ENCODE peak calls at places on chromosomes 16 and 17, in six cellular contexts. W, O, E, H, T and B are unnamed samples.

GRCh38 chr16:87897563-87898505 is 28.5 kb upstream of the SLC7A5 start:
- DNase-seq in W (no peak), O (no peak), E (no peak), H (no peak), T (no peak), B (no peak)

GRCh38 chr17:29613856-29614255 is 8.9 kb downstream of the CORO6 start:
- DNase-seq in W (no peak), O (no peak), E (no peak), H (no peak), T (no peak), B (no peak)

GRCh38 chr17:82835766-82836512 is 3.9 kb downstream of the ZNF750 start:
- DNase-seq in W (no peak), O (no peak), E (no peak), H (peak), T (no peak), B (no peak)

GRCh38 chr17:39650121-39650579 is 13.2 kb downstream of the STARD3 start:
- DNase-seq in W (no peak), O (no peak), E (no peak), H (no peak), T (no peak), B (no peak)

GRCh38 chr17:80010283-80010858 is 25.3 kb downstream of the TBC1D16 start:
- DNase-seq in W (no peak), O (no peak), E (no peak), H (no peak), T (no peak), B (no peak)

GRCh38 chr17:79855331-79856124 is 16.3 kb upstream of the CBX4 start:
- DNase-seq in W (no peak), O (no peak), E (no peak), H (no peak), T (no peak), B (no peak)

GRCh38 chr17:29080323-29080722 is 37.4 kb downstream of the PIPOX start:
- DNase-seq in W (no peak), O (no peak), E (no peak), H (no peak), T (no peak), B (no peak)

GRCh38 chr17:17783825-17784598 is 52.8 kb downstream of the SREBF1 start:
- DNase-seq in W (peak), O (no peak), E (no peak), H (no peak), T (no peak), B (peak)

GRCh38 chr16:88782454-88783390 is 2.3 kb downstream of the PIEZO1 start:
- DNase-seq in W (peak), O (no peak), E (no peak), H (peak), T (no peak), B (peak)

GRCh38 chr16:69535123-69536050 is 30.4 kb upstream of the NFAT5 start:
- DNase-seq in W (no peak), O (no peak), E (peak), H (peak), T (no peak), B (peak)

GRCh38 chr16:26957283-26957859 is 109.4 kb upstream of the C16orf82 start:
- DNase-seq in W (no peak), O (no peak), E (no peak), H (no peak), T (no peak), B (no peak)

GRCh38 chr16:89923640-89924297 is 627 bp downstream of the TUBB3 start:
- DNase-seq in W (no peak), O (no peak), E (no peak), H (no peak), T (no peak), B (no peak)

GRCh38 chr17:57245786-57246185 is 10.5 kb upstream of the MSI2 start:
- DNase-seq in W (no peak), O (no peak), E (no peak), H (no peak), T (no peak), B (no peak)

GRCh38 chr16:21599994-21600773 is 807 bp downstream of the METTL9 start:
- DNase-seq in W (no peak), O (no peak), E (no peak), H (peak), T (no peak), B (peak)

GRCh38 chr16:19118938-19119431 is 5.2 kb downstream of the ITPRIPL2 start:
- DNase-seq in W (no peak), O (no peak), E (peak), H (peak), T (no peak), B (peak)

GRCh38 chr16:27127293-27127692 is 60.6 kb downstream of the C16orf82 start:
- DNase-seq in W (no peak), O (no peak), E (peak), H (no peak), T (no peak), B (no peak)

GRCh38 chr17:78946131-78946530 is 20.9 kb upstream of the TIMP2 start:
- DNase-seq in W (no peak), O (no peak), E (no peak), H (no peak), T (no peak), B (no peak)

GRCh38 chr16:75377971-75378386 is 55.3 kb downstream of the CFDP1 start:
- DNase-seq in W (no peak), O (no peak), E (peak), H (peak), T (no peak), B (peak)

GRCh38 chr16:30119428-30119827 is 3.6 kb downstream of the MAPK3 start:
- DNase-seq in W (no peak), O (no peak), E (no peak), H (no peak), T (no peak), B (peak)

GRCh38 chr17:80474231-80474932 is 2.0 kb downstream of the NPTX1 start:
- DNase-seq in W (no peak), O (no peak), E (no peak), H (peak), T (peak), B (peak)

GRCh38 chr17:32518856-32519768 is 32.3 kb downstream of the CDK5R1 start:
- DNase-seq in W (peak), O (no peak), E (peak), H (peak), T (no peak), B (peak)

GRCh38 chr16:14513389-14514107 is 116.5 kb downstream of the PARN start:
- DNase-seq in W (no peak), O (no peak), E (no peak), H (no peak), T (no peak), B (no peak)

GRCh38 chr17:40023590-40024292 is 8.5 kb downstream of the CSF3 start:
- DNase-seq in W (peak), O (no peak), E (no peak), H (no peak), T (no peak), B (peak)

GRCh38 chr16:66476328-66477027 is 49.4 kb downstream of the BEAN1 start:
- DNase-seq in W (no peak), O (no peak), E (no peak), H (no peak), T (no peak), B (no peak)

GRCh38 chr16:24577167-24577566 is 37.8 kb downstream of the RBBP6 start:
- DNase-seq in W (no peak), O (no peak), E (no peak), H (peak), T (no peak), B (peak)

GRCh38 chr17:81651692-81652091 is 4.7 kb downstream of the PDE6G start:
- DNase-seq in W (no peak), O (no peak), E (peak), H (peak), T (no peak), B (peak)

GRCh38 chr17:41894791-41895331 is 23.9 kb downstream of the ACLY start:
- DNase-seq in W (no peak), O (no peak), E (peak), H (peak), T (peak), B (peak)

GRCh38 chr16:77113835-77114234 is 77.2 kb upstream of the MON1B start:
- DNase-seq in W (no peak), O (no peak), E (no peak), H (no peak), T (no peak), B (no peak)

GRCh38 chr16:55843105-55843395 is 10.2 kb upstream of the CES1 start:
- DNase-seq in W (no peak), O (no peak), E (no peak), H (no peak), T (no peak), B (no peak)

GRCh38 chr16:55846598-55847346 is 13.9 kb upstream of the CES1 start:
- DNase-seq in W (no peak), O (no peak), E (no peak), H (no peak), T (no peak), B (no peak)

GRCh38 chr16:55842369-55843104 is 9.6 kb upstream of the CES1 start:
- DNase-seq in W (no peak), O (no peak), E (no peak), H (peak), T (no peak), B (peak)
- TF ChIP-seq CTCF in W (peak), O (peak), E (peak), H (peak), T (peak), B (peak)

GRCh38 chr16:84895016-84895415 is 75.2 kb downstream of the CRISPLD2 start:
- DNase-seq in W (no peak), O (no peak), E (no peak), H (no peak), T (no peak), B (no peak)

GRCh38 chr16:84891149-84891795 is 71.5 kb downstream of the CRISPLD2 start:
- DNase-seq in W (no peak), O (no peak), E (no peak), H (no peak), T (no peak), B (no peak)

GRCh38 chr16:84893849-84894599 is 74.2 kb downstream of the CRISPLD2 start:
- DNase-seq in W (no peak), O (no peak), E (no peak), H (no peak), T (no peak), B (no peak)

GRCh38 chr16:84892097-84892496 is 72.3 kb downstream of the CRISPLD2 start:
- DNase-seq in W (no peak), O (no peak), E (no peak), H (no peak), T (no peak), B (no peak)

GRCh38 chr16:84893467-84893848 is 73.7 kb downstream of the CRISPLD2 start:
- DNase-seq in W (no peak), O (no peak), E (no peak), H (no peak), T (no peak), B (no peak)
- H3K4me3 ChIP-seq in W (no peak), O (no peak), E (no peak), H (no peak), T (no peak), B (no peak)

GRCh38 chr17:50479522-50480141 is 972 bp downstream of the RSAD1 start:
- DNase-seq in W (peak), O (peak), E (no peak), H (peak), T (peak), B (peak)
- TF ChIP-seq CTCF in W (peak), O (peak), E (peak), H (peak), T (peak), B (peak)

GRCh38 chr17:49121696-49122292 is 10.8 kb upstream of the B4GALNT2 start:
- DNase-seq in W (no peak), O (no peak), E (no peak), H (no peak), T (peak), B (no peak)

GRCh38 chr17:49125449-49125848 is 7.1 kb upstream of the B4GALNT2 start:
- DNase-seq in W (no peak), O (no peak), E (no peak), H (no peak), T (no peak), B (no peak)

GRCh38 chr17:49117581-49118230 is 14.9 kb upstream of the B4GALNT2 start:
- DNase-seq in W (no peak), O (no peak), E (no peak), H (peak), T (peak), B (no peak)

GRCh38 chr17:49123061-49123460 is 9.5 kb upstream of the B4GALNT2 start:
- DNase-seq in W (no peak), O (no peak), E (no peak), H (no peak), T (no peak), B (no peak)

DNA sequence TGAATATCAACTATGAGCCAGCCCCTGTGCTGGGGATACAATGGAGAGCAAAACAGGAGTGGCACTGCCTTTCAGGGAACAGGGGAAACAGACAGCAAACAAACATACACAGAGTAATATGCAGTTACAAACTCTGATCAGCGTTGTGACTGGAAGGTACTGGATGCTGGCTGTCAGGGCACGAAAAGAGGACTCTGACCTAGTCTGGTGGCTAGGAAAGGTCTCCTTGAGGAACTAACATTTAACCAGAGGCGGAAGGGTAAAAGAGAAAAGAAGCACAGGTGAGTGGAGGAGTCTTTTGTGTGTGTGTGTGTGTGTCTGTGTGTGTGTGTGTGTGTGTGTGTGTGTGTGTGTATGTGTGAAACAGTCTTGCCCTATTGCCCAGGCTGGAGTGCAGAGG is 12.4 kb upstream of the B4GALNT2 start:
- DNase-seq in W (no peak), O (no peak), E (no peak), H (no peak), T (no peak), B (no peak)
- H3K4me3 ChIP-seq in W (no peak), O (no peak), E (no peak), H (no peak), T (no peak), B (no peak)

GRCh38 chr17:1203111-1203966 is 23.6 kb upstream of the ABR start:
- DNase-seq in W (peak), O (no peak), E (no peak), H (peak), T (no peak), B (peak)
- TF ChIP-seq CTCF in W (no peak), O (no peak), E (peak), H (no peak), T (no peak), B (peak)

GRCh38 chr17:64777413-64778101 is 115.5 kb upstream of the SMURF2 start:
- DNase-seq in W (peak), O (no peak), E (no peak), H (no peak), T (no peak), B (no peak)
- H3K4me3 ChIP-seq in W (peak), O (peak), E (no peak), H (no peak), T (peak), B (no peak)

DNA sequence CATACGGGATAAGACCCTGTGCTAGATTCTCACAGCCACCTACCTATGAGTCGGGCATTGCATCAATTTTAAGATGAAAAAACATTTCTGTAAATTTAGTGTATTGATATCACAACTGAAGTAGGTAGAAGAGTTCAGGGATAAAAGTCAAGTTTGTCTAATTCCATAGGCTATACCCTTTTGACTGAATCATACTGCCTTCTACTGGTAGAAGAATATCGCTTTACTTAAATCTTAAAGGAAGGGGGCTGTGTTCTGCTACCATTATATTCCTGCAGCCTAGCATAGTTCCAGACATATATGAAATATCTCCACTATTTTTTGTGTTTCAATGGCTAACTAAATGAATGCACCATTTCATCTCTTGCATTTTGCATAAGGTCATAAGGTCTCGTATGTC is 1128.6 kb downstream of the CDH8 start:
- DNase-seq in W (no peak), O (no peak), E (no peak), H (no peak), T (no peak), B (no peak)
- TF ChIP-seq CTCF in W (no peak), O (no peak), E (no peak), H (no peak), T (no peak), B (no peak)

GRCh38 chr17:8152112-8152775 is at the start of gene PER1:
- DNase-seq in W (peak), O (peak), E (peak), H (peak), T (peak), B (peak)

GRCh38 chr17:8152981-8153549 is 861 bp upstream of the PER1 start:
- DNase-seq in W (peak), O (no peak), E (no peak), H (no peak), T (no peak), B (no peak)

GRCh38 chr17:8153957-8154607 is 1.9 kb upstream of the PER1 start:
- DNase-seq in W (peak), O (no peak), E (peak), H (peak), T (peak), B (peak)

GRCh38 chr17:8154608-8155152 is 2.5 kb upstream of the PER1 start:
- DNase-seq in W (no peak), O (no peak), E (no peak), H (no peak), T (no peak), B (peak)

DNA sequence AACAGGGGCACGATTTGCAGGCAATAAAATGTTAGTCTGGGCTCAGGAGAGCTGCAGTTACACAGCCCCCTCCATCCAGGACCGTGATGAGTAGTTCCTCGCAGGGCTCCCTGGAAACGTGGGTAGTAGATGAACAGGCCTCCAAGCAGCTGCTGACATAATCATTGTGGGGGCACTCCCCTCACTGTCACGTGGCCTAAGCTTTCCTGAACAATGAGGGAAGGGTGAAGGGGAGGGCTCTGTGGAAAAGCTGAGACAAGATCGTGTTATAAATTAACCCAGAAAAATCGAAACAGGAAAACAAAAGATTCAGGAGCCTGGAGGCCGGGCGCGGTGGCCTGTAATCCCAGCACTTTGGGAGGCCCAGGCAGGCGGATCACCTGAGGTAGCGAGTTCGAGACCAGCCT is 1.3 kb upstream of the PER1 start:
- DNase-seq in W (peak), O (no peak), E (peak), H (peak), T (peak), B (peak)
- H3K4me3 ChIP-seq in W (peak), O (no peak), E (no peak), H (peak), T (no peak), B (peak)

GRCh38 chr16:81582655-81583441 is 138.2 kb downstream of the CMIP start:
- DNase-seq in W (no peak), O (no peak), E (no peak), H (no peak), T (no peak), B (no peak)
- TF ChIP-seq CTCF in W (no peak), O (peak), E (peak), H (no peak), T (peak), B (no peak)

GRCh38 chr17:74759941-74760340 is 11.5 kb downstream of the NHERF1 start:
- DNase-seq in W (no peak), O (no peak), E (no peak), H (peak), T (peak), B (no peak)
- H3K4me3 ChIP-seq in W (no peak), O (no peak), E (no peak), H (no peak), T (no peak), B (no peak)